ENCODE peak calls at places on chromosomes 4 and X, in four cellular contexts. M is mesendoderm, Y is IMR-90, P is H9. S is an unnamed sample.

GRCh38 chr4:17595471-17596005 is 18.5 kb downstream of the LAP3 start:
- DNase-seq in M (no peak), P (no peak), Y (no peak), S (no peak)

GRCh38 chrX:148161661-148162060 is 180.5 kb downstream of the FMR1NB start:
- DNase-seq in M (no peak), P (no peak), Y (no peak), S (no peak)

GRCh38 chrX:133868687-133869086 is 116.7 kb downstream of the GPC3 start:
- DNase-seq in M (no peak), P (no peak), Y (no peak), S (no peak)

GRCh38 chr4:188262464-188262863 is 123.2 kb downstream of the TRIML1 start:
- DNase-seq in P (no peak), Y (peak; percentile 86), M (no peak), S (no peak)

GRCh38 chr4:121477079-121477478 is 96.3 kb upstream of the QRFPR start:
- DNase-seq in P (no peak), Y (no peak), M (no peak), S (no peak)

GRCh38 chr4:176063718-176064117 is 1.9 kb upstream of the WDR17 start:
- DNase-seq in Y (no peak), M (no peak), P (no peak), S (no peak)

GRCh38 chr4:182806259-182807252 is 110.6 kb downstream of the DCTD start:
- DNase-seq in Y (peak; percentile 59), P (peak; percentile 85), M (peak; percentile 87), S (peak; percentile 43)

GRCh38 chrX:56233682-56234081 is 1.5 kb downstream of the KLF8 start:
- DNase-seq in Y (no peak), M (peak; percentile 92), P (peak; percentile 84), S (peak; percentile 56)

GRCh38 chr4:108540536-108540935 is 79.8 kb upstream of the RPL34 start:
- DNase-seq in P (no peak), Y (no peak), M (no peak), S (no peak)

GRCh38 chr4:143195581-143195980 is 10.9 kb downstream of the USP38 start:
- DNase-seq in M (no peak), P (no peak), Y (no peak), S (no peak)

GRCh38 chr4:150078041-150078995 is at the start of gene DCLK2:
- DNase-seq in Y (peak; percentile 87), P (peak; percentile 75), M (peak; percentile 56), S (peak; percentile 65)

GRCh38 chrX:134753185-134754008 is 95.1 kb upstream of the PLAC1 start:
- DNase-seq in M (no peak), P (no peak), Y (peak; percentile 65), S (no peak)

GRCh38 chr4:93710101-93710846 is 118.3 kb upstream of the ATOH1 start:
- DNase-seq in M (peak; percentile 76), P (peak; percentile 56), Y (no peak), S (no peak)

GRCh38 chrX:134776844-134777370 is 118.6 kb upstream of the PLAC1 start:
- DNase-seq in Y (no peak), P (no peak), M (no peak), S (no peak)

GRCh38 chr4:168881754-168882153 is 128.3 kb downstream of the CBR4 start:
- DNase-seq in M (no peak), P (no peak), Y (no peak), S (no peak)

GRCh38 chrX:24156177-24156576 is 6.6 kb downstream of the ZFX start:
- DNase-seq in Y (no peak), P (no peak), M (no peak), S (no peak)

GRCh38 chrX:24154490-24155034 is 5.0 kb downstream of the ZFX start:
- DNase-seq in P (no peak), M (no peak), Y (peak; percentile 28), S (no peak)

GRCh38 chrX:24153796-24154189 is 4.3 kb downstream of the ZFX start:
- DNase-seq in M (no peak), P (no peak), Y (no peak), S (no peak)

GRCh38 chrX:24151513-24151912 is 2.0 kb downstream of the ZFX start:
- DNase-seq in M (no peak), P (no peak), Y (no peak), S (no peak)

GRCh38 chrX:24153175-24153795 is 3.8 kb downstream of the ZFX start:
- DNase-seq in M (peak; percentile 91), Y (no peak), P (peak; percentile 61), S (no peak)
- H4K5ac ChIP-seq in M (no peak overlapping the region), Y (no peak overlapping the region), P (no peak overlapping the region), S (no peak overlapping the region)

GRCh38 chr4:86346320-86346719 is 13.5 kb downstream of the MAPK10 start:
- DNase-seq in Y (no peak), M (no peak), P (no peak), S (no peak)
- H4K5ac ChIP-seq in Y (no peak overlapping the region), M (no peak overlapping the region), P (no peak overlapping the region), S (no peak overlapping the region)

GRCh38 chr4:7512428-7512827 is 77.7 kb upstream of the PSAPL1 start:
- DNase-seq in M (peak; percentile 60), P (no peak), Y (no peak), S (no peak)
- H4K5ac ChIP-seq in M (no peak overlapping the region), P (no peak overlapping the region), Y (no peak overlapping the region), S (no peak overlapping the region)

GRCh38 chr4:73853718-73854473 is 800 bp downstream of the PF4V1 start:
- DNase-seq in M (no peak), P (no peak), Y (no peak), S (no peak)
- H4K5ac ChIP-seq in M (no peak overlapping the region), P (no peak overlapping the region), Y (no peak overlapping the region), S (no peak overlapping the region)

GRCh38 chrX:150357790-150358189 is 5.3 kb upstream of the MAMLD1 start:
- DNase-seq in M (no peak), P (no peak), Y (no peak), S (no peak)
- H4K5ac ChIP-seq in M (no peak overlapping the region), P (no peak overlapping the region), Y (no peak overlapping the region), S (no peak overlapping the region)

DNA sequence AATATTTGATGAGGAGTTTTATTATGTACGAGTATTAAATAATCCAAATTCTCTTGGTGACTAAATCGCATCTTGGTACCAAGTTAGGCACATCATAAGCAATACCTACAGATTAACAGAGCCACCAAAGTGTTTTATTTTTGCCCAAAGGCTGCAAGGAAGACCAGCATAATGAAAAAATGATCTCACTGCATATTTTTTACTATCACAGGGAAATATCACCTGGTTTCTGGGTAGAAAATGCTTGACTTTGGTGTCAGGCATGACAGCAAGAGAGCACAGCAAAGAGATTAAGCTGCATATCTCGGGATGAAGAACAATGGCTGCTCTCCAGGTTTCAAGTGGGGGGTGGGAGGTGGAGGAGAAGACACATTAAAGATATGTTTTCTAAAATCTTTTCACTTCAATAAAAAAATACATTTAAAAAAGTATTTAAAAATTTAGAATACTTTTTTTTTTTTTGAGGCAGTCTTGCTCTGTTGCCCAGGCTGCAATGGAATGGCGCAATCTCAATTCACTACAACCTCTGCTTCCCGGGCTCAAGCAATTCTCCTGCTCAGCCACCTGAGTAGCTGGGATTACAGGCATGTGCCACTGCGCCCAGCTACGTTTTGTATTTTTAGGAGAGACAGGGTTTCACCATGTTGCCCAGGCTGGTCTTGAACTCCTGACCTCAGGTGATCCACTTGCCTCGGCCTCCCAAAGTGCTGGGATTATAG is 86.1 kb downstream of the FRYL start:
- DNase-seq in Y (no peak), P (no peak), M (peak; percentile 78), S (no peak)
- H4K5ac ChIP-seq in Y (no peak overlapping the region), P (no peak overlapping the region), M (no peak overlapping the region), S (no peak overlapping the region)